ENCODE peak calls at places on chromosomes 3 and 15, in five cellular contexts. Z is H1, M is SK-N-SH, S is HepG2, Q is K562. J is an unnamed sample.

GRCh38 chr15:82624008-82624407 is 23.2 kb downstream of the CPEB1 start:
- DNase-seq in M (no peak), Q (no peak), Z (no peak), S (no peak), J (no peak)

GRCh38 chr3:63141-63845 is 133.3 kb upstream of the CHL1 start:
- DNase-seq in M (no peak), Z (no peak), Q (no peak), S (peak; percentile 39), J (no peak)

GRCh38 chr3:127342735-127343134 is 54.9 kb upstream of the PRR20G start:
- DNase-seq in Z (peak; percentile 48), S (no peak), M (no peak), Q (peak; percentile 3), J (no peak)

GRCh38 chr3:36874351-36874874 is 70.4 kb downstream of the TRANK1 start:
- DNase-seq in Q (no peak), Z (peak; percentile 36), S (no peak), M (no peak), J (no peak)

GRCh38 chr3:182028081-182028480 is 316.4 kb downstream of the SOX2 start:
- DNase-seq in M (no peak), Q (no peak), S (no peak), Z (no peak), J (no peak)

GRCh38 chr3:11367116-11367781 is 95.1 kb downstream of the ATG7 start:
- DNase-seq in M (no peak), Z (no peak), Q (no peak), S (peak; percentile 34), J (peak; percentile 43)

GRCh38 chr3:169387751-169388696 is 275.5 kb downstream of the MECOM start:
- DNase-seq in Q (no peak), M (no peak), Z (no peak), S (peak; percentile 20), J (no peak)

GRCh38 chr15:41827290-41827879 is 507 bp upstream of the JMJD7 start:
- DNase-seq in Q (no peak), M (no peak), Z (peak; percentile 80), S (no peak), J (no peak)

GRCh38 chr3:196788509-196788908 is 48.9 kb downstream of the PAK2 start:
- DNase-seq in M (peak; percentile 40), S (no peak), Z (no peak), Q (no peak), J (no peak)
- TF ChIP-seq GABPA in M (no peak), S (no peak), Z (no peak), Q (no peak), J (no peak)

DNA sequence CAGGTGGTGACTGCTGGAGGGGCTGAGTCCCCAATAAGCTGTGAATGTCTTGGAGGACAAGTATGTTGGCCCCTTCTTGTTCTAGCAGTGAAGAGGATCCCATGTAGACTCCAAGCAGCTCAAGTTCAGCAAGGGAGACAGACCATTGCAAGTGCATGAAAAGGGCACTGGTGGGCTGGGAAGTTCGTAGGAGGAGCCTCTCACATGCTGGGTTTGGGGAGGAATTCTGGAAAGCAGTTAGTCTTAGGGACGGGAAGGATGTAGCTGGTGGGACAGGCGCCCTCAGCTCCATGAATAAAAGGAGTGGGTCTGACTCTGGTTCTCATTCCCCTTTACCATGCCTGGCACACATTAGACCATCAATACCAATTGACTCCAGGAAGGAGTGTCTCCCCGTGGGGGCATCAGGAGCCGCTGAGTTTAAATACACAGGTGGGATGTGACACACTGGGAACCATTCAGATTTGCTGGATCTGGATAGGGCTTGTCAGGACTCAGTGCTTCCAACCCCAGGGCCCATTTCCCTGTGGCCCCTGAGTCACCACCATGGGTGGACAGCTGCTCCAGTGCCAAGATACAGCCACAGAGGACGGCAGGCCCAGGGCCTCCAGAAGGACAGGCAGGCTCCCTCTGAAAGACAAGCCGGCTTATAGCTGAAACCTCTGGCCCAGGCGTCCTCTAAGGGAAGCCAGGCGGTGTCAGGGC is 554 bp upstream of the XYLB start:
- DNase-seq in M (no peak), S (no peak), Z (no peak), Q (no peak), J (no peak)
- H3K27ac ChIP-seq in M (no peak overlapping the region), S (peak overlapping the region; percentile 8), Z (no peak overlapping the region), Q (no peak overlapping the region), J (no peak overlapping the region)

GRCh38 chr15:71252036-71252898 is 137.0 kb downstream of the THSD4 start:
- DNase-seq in S (no peak), M (peak; percentile 62), Z (no peak), Q (peak; percentile 7), J (no peak)

GRCh38 chr15:71250936-71251468 is 135.7 kb downstream of the THSD4 start:
- DNase-seq in S (no peak), Z (no peak), Q (no peak), M (peak; percentile 10), J (no peak)

GRCh38 chr15:71251548-71252035 is 136.3 kb downstream of the THSD4 start:
- DNase-seq in M (peak; percentile 57), Q (no peak), Z (no peak), S (no peak), J (no peak)

GRCh38 chr15:71245588-71245987 is 130.3 kb downstream of the THSD4 start:
- DNase-seq in S (no peak), Z (no peak), M (no peak), Q (no peak), J (no peak)

GRCh38 chr15:71249986-71250385 is 134.7 kb downstream of the THSD4 start:
- DNase-seq in S (no peak), M (no peak), Z (no peak), Q (no peak), J (no peak)
- TF ChIP-seq GABPA in S (no peak), M (no peak), Z (no peak), Q (no peak), J (no peak)

GRCh38 chr3:88298189-88298588 is 148.4 kb downstream of the C3orf38 start:
- DNase-seq in Q (no peak), M (no peak), Z (no peak), S (no peak), J (no peak)
- H3K27ac ChIP-seq in Q (no peak overlapping the region), M (no peak overlapping the region), Z (no peak overlapping the region), S (no peak overlapping the region), J (no peak overlapping the region)

DNA sequence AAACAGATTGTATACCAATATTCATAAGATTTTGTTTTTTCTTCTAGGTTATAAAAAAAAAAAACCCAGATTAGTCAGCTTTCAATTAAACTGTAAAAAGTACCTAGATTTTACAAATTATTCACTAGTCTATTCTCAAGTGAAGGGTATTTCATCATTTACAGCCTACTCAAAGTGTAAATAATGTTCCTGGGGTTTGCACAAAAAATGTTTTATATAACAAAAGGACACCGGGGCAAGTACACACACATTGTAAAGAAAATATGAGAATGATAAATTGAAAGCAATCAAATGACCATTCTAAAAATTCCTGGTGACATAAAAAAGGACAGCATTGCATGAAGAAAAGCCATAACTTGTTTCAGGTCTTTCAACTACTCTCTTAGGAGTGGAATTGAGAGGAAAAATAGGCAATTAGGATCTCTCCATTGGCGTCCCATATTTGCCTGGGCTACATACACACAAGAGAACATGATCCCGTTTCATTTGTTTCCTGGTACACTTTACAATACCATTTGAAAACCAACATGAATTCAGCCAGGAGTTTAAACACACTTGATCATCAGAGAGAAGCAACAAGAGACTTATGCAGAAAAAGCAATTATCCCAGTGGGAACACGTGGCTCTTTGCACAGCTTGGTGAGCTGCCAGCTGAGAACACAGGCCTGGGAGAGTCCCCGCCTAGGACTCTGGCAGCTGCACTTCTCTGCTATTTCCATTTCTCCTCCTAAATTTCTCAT is 1039.2 kb downstream of the ROBO1 start:
- DNase-seq in Q (no peak), Z (no peak), M (peak; percentile 34), S (no peak), J (no peak)
- TF ChIP-seq GABPA in Q (no peak), Z (no peak), M (no peak), S (no peak), J (no peak)

GRCh38 chr3:192816274-192816853 is 89.0 kb upstream of the FGF12 start:
- DNase-seq in Z (no peak), Q (peak; percentile 36), M (peak; percentile 41), S (peak; percentile 49), J (no peak)
- H3K27ac ChIP-seq in Z (no peak overlapping the region), Q (no peak overlapping the region), M (no peak overlapping the region), S (no peak overlapping the region), J (no peak overlapping the region)

DNA sequence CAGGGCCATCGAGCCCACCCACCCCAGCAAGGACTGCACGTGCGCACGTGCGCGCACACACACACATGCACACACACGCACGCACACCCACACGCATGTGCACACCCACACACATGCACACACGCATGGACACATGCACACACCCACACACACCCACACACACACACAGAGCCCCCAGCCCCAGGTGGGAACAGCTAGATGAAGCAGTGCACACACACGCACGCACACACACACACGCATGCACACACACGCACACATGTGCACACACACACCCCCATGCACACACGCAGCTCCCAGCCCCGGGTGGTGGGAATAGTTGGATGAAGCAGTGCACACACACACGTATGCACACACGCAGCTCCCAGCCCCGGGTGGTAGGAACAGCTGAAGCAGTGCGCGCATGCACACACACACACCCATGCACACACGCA is 158.6 kb downstream of the XXYLT1 start:
- DNase-seq in Z (no peak), M (no peak), Q (no peak), S (no peak), J (no peak)
- TF ChIP-seq GABPA in Z (no peak), M (no peak), Q (no peak), S (no peak), J (no peak)

J was measured in HL-60.